ENCODE peak calls at places on chromosomes 4 and X, in four cellular contexts. X is HCEC 1CT, H is transverse colon, Q is GM12892. Z is an unnamed sample.

GRCh38 chrX:1450381-1451161 is 2.1 kb downstream of the ASMTL start:
- DNase-seq in X (no peak), H (no peak), Q (no peak), Z (no peak)

GRCh38 chr4:145069361-145069760 is 28.6 kb downstream of the ANAPC10 start:
- DNase-seq in X (peak), H (no peak), Q (no peak), Z (peak)

GRCh38 chr4:1264942-1265341 is 16.0 kb upstream of the CTBP1 start:
- DNase-seq in X (no peak), H (no peak), Q (no peak), Z (no peak)

GRCh38 chr4:48268956-48269860 is at the start of gene TEC:
- DNase-seq in X (peak), H (peak), Q (no peak), Z (peak)

GRCh38 chr4:179307297-179308136 is 1865.3 kb upstream of the AGA start:
- DNase-seq in X (no peak), H (peak), Q (no peak), Z (no peak)

GRCh38 chrX:36908801-36909403 is 99.3 kb upstream of the FAM47C start:
- DNase-seq in X (peak), H (no peak), Q (no peak), Z (peak)

GRCh38 chr4:73676881-73677323 is 56.7 kb upstream of the RASSF6 start:
- DNase-seq in X (peak), H (no peak), Q (no peak), Z (no peak)

GRCh38 chr4:142030010-142030409 is 393.6 kb downstream of the IL15 start:
- DNase-seq in X (no peak), H (no peak), Q (no peak), Z (no peak)

GRCh38 chr4:109728385-109728784 is 1.5 kb downstream of the PLA2G12A start:
- DNase-seq in X (no peak), H (no peak), Q (no peak), Z (no peak)

GRCh38 chr4:169342159-169342865 is 71.6 kb upstream of the SH3RF1 start:
- DNase-seq in X (no peak), H (no peak), Q (no peak), Z (no peak)

GRCh38 chrX:65582450-65583082 is 48.0 kb upstream of the LAS1L start:
- DNase-seq in X (no peak), H (no peak), Q (no peak), Z (no peak)

GRCh38 chr4:184697956-184698355 is 35.9 kb downstream of the CENPU start:
- DNase-seq in X (no peak), H (no peak), Q (no peak), Z (no peak)

GRCh38 chrX:65643786-65644111 is 23.7 kb upstream of the MSN start:
- DNase-seq in X (no peak), H (no peak), Q (no peak), Z (no peak)

GRCh38 chr4:37793562-37793961 is 32.9 kb upstream of the PGM2 start:
- DNase-seq in X (no peak), H (no peak), Q (no peak), Z (no peak)

GRCh38 chrX:83501003-83501402 is 7.1 kb upstream of the POU3F4 start:
- DNase-seq in X (no peak), H (no peak), Q (no peak), Z (no peak)

GRCh38 chr4:117477925-117478324 is 392.5 kb upstream of the TRAM1L1 start:
- DNase-seq in X (no peak), H (no peak), Q (no peak), Z (no peak)

GRCh38 chr4:142369141-142369540 is 477.0 kb downstream of the INPP4B start:
- DNase-seq in X (no peak), H (no peak), Q (no peak), Z (no peak)

GRCh38 chrX:115559672-115560071 is 1.3 kb upstream of the PLS3 start:
- DNase-seq in X (no peak), H (no peak), Q (no peak), Z (no peak)

GRCh38 chr4:78691971-78692814 is 84.0 kb upstream of the BMP2K start:
- DNase-seq in X (no peak), H (no peak), Q (no peak), Z (no peak)

GRCh38 chrX:19616959-19617358 is 101.7 kb upstream of the MAP3K15 start:
- DNase-seq in X (no peak), H (no peak), Q (no peak), Z (no peak)

GRCh38 chr4:53809816-53810215 is 218.5 kb upstream of the LNX1 start:
- DNase-seq in X (no peak), H (no peak), Q (no peak), Z (no peak)

GRCh38 chr4:3186609-3187008 is 62.4 kb upstream of the MSANTD1 start:
- DNase-seq in X (no peak), H (no peak), Q (no peak), Z (no peak)

GRCh38 chr4:128862608-128863313 is 53.3 kb downstream of the JADE1 start:
- DNase-seq in X (no peak), H (no peak), Q (no peak), Z (no peak)

GRCh38 chr4:95204267-95204835 is 344.4 kb downstream of the UNC5C start:
- DNase-seq in X (no peak), H (no peak), Q (no peak), Z (no peak)

GRCh38 chr4:183873389-183874185 is 31.5 kb upstream of the STOX2 start:
- DNase-seq in X (no peak), H (no peak), Q (no peak), Z (peak)

GRCh38 chr4:162131256-162131655 is 32.5 kb downstream of the FSTL5 start:
- DNase-seq in X (no peak), H (no peak), Q (no peak), Z (no peak)

GRCh38 chr4:159398236-159398638 is 295.4 kb downstream of the RAPGEF2 start:
- DNase-seq in X (peak), H (no peak), Q (no peak), Z (no peak)

GRCh38 chr4:179415842-179416223 is 1973.6 kb upstream of the AGA start:
- DNase-seq in X (no peak), H (no peak), Q (no peak), Z (no peak)

GRCh38 chrX:136850441-136851175 is 29.9 kb downstream of the RBMX start:
- DNase-seq in X (no peak), H (no peak), Q (no peak), Z (no peak)

GRCh38 chrX:12950851-12951589 is 23.9 kb upstream of the TMSB4X start:
- DNase-seq in X (no peak), H (peak), Q (no peak), Z (no peak)

GRCh38 chrX:42229533-42229932 is 306.2 kb upstream of the CASK start:
- DNase-seq in X (no peak), H (no peak), Q (no peak), Z (no peak)

GRCh38 chr4:168384437-168385141 is 66.0 kb upstream of the DDX60 start:
- DNase-seq in X (no peak), H (peak), Q (no peak), Z (peak)

GRCh38 chr4:118948545-118949144 is 60.0 kb downstream of the SYNPO2 start:
- DNase-seq in X (peak), H (no peak), Q (no peak), Z (no peak)

GRCh38 chrX:4380710-4381109 is 667.3 kb upstream of the PRKX start:
- DNase-seq in X (no peak), H (no peak), Q (no peak), Z (no peak)

GRCh38 chrX:129980540-129981206 is 1.8 kb upstream of the BCORL1 start:
- DNase-seq in X (no peak), H (peak), Q (peak), Z (no peak)

GRCh38 chrX:136577562-136577961 is 45.5 kb downstream of the VGLL1 start:
- DNase-seq in X (peak), H (peak), Q (no peak), Z (no peak)

GRCh38 chr4:53914313-53915016 is 149.9 kb downstream of the CHIC2 start:
- DNase-seq in X (peak), H (no peak), Q (no peak), Z (peak)

Z was measured in HS-5.